ENCODE peak calls at places on chromosomes 11 and 22, in eight cellular contexts. Y, I, E, M, S, A, Z and W are unnamed samples.

GRCh38 chr11:6771926-6772898 is at the start of gene OR2AG2:
- DNase-seq in Y (no peak), I (no peak), E (no peak), M (no peak), S (no peak), A (no peak), Z (no peak), W (no peak)

GRCh38 chr11:115591380-115591779 is 87.2 kb upstream of the CADM1 start:
- DNase-seq in Y (no peak), I (no peak), E (no peak), M (no peak), S (no peak), A (no peak), Z (no peak), W (no peak)

GRCh38 chr11:128174465-128175101 is 412.8 kb downstream of the ETS1 start:
- DNase-seq in Y (peak), I (no peak), E (no peak), M (no peak), S (no peak), A (no peak), Z (peak), W (no peak)

GRCh38 chr11:46659908-46660307 is 40.5 kb downstream of the ARHGAP1 start:
- DNase-seq in Y (peak), I (no peak), E (no peak), M (no peak), S (no peak), A (no peak), Z (peak), W (no peak)

GRCh38 chr22:37619991-37620390 is 11.4 kb downstream of the GGA1 start:
- DNase-seq in Y (no peak), I (no peak), E (no peak), M (no peak), S (no peak), A (no peak), Z (no peak), W (no peak)

GRCh38 chr11:128692750-128693578 is 908 bp upstream of the FLI1 start:
- DNase-seq in Y (peak), I (no peak), E (peak), M (peak), S (peak), A (no peak), Z (peak), W (peak)

GRCh38 chr11:69422645-69423044 is 58.8 kb upstream of the LINC01488 start:
- DNase-seq in Y (no peak), I (no peak), E (no peak), M (no peak), S (no peak), A (no peak), Z (no peak), W (no peak)

GRCh38 chr11:117717485-117718314 is 79.3 kb downstream of the DSCAML1 start:
- DNase-seq in Y (no peak), I (peak), E (peak), M (peak), S (peak), A (no peak), Z (no peak), W (no peak)

GRCh38 chr22:21961886-21962654 is 9.4 kb upstream of the PPM1F start:
- DNase-seq in Y (peak), I (no peak), E (no peak), M (no peak), S (no peak), A (no peak), Z (peak), W (no peak)

GRCh38 chr22:32996702-32997101 is 61.5 kb downstream of the SYN3 start:
- DNase-seq in Y (peak), I (no peak), E (peak), M (no peak), S (peak), A (no peak), Z (peak), W (no peak)

GRCh38 chr22:32237905-32238304 is 17.2 kb downstream of the SLC5A4 start:
- DNase-seq in Y (no peak), I (no peak), E (no peak), M (no peak), S (no peak), A (no peak), Z (no peak), W (no peak)

GRCh38 chr22:34833982-34834510 is 231.9 kb upstream of the ISX start:
- DNase-seq in Y (no peak), I (no peak), E (no peak), M (no peak), S (no peak), A (no peak), Z (no peak), W (no peak)

GRCh38 chr22:26986051-26986881 is 328.9 kb downstream of the MIAT start:
- DNase-seq in Y (no peak), I (no peak), E (no peak), M (no peak), S (no peak), A (no peak), Z (no peak), W (no peak)

GRCh38 chr22:50613291-50613981 is 12.8 kb downstream of the MAPK8IP2 start:
- DNase-seq in Y (peak), I (no peak), E (peak), M (no peak), S (peak), A (no peak), Z (peak), W (no peak)

GRCh38 chr11:60069471-60069870 is 13.0 kb downstream of the MS4A3 start:
- DNase-seq in Y (no peak), I (no peak), E (no peak), M (no peak), S (no peak), A (no peak), Z (no peak), W (no peak)

GRCh38 chr11:128316541-128317206 is 270.7 kb downstream of the ETS1 start:
- DNase-seq in Y (no peak), I (no peak), E (no peak), M (no peak), S (no peak), A (no peak), Z (no peak), W (no peak)

GRCh38 chr22:45341503-45341902 is 31.8 kb downstream of the FAM118A start:
- DNase-seq in Y (no peak), I (no peak), E (peak), M (no peak), S (no peak), A (no peak), Z (no peak), W (no peak)

GRCh38 chr11:97847730-97848129 is 1173.0 kb upstream of the CNTN5 start:
- DNase-seq in Y (no peak), I (no peak), E (no peak), M (no peak), S (no peak), A (no peak), Z (no peak), W (no peak)

GRCh38 chr11:16925495-16926065 is 88.6 kb downstream of the PLEKHA7 start:
- DNase-seq in Y (peak), I (no peak), E (peak), M (peak), S (peak), A (peak), Z (no peak), W (no peak)

GRCh38 chr22:18057568-18058209 is 20.1 kb upstream of the PEX26 start:
- DNase-seq in Y (peak), I (peak), E (peak), M (no peak), S (no peak), A (no peak), Z (peak), W (peak)

GRCh38 chr11:19013181-19013857 is 47.2 kb downstream of the MRGPRX2 start:
- DNase-seq in Y (no peak), I (no peak), E (no peak), M (no peak), S (no peak), A (no peak), Z (no peak), W (no peak)
- TF ChIP-seq CTCF in Y (no peak), I (no peak), E (no peak), M (no peak), S (no peak), A (no peak), Z (no peak), W (no peak)

GRCh38 chr11:27997344-27997743 is 110.6 kb downstream of the KIF18A start:
- DNase-seq in Y (no peak), I (no peak), E (no peak), M (no peak), S (no peak), A (no peak), Z (no peak), W (no peak)

GRCh38 chr11:28003615-28004014 is 104.3 kb downstream of the KIF18A start:
- DNase-seq in Y (no peak), I (no peak), E (no peak), M (no peak), S (no peak), A (no peak), Z (no peak), W (no peak)

GRCh38 chr11:27995082-27995481 is 112.9 kb downstream of the KIF18A start:
- DNase-seq in Y (peak), I (no peak), E (no peak), M (no peak), S (no peak), A (no peak), Z (peak), W (no peak)

DNA sequence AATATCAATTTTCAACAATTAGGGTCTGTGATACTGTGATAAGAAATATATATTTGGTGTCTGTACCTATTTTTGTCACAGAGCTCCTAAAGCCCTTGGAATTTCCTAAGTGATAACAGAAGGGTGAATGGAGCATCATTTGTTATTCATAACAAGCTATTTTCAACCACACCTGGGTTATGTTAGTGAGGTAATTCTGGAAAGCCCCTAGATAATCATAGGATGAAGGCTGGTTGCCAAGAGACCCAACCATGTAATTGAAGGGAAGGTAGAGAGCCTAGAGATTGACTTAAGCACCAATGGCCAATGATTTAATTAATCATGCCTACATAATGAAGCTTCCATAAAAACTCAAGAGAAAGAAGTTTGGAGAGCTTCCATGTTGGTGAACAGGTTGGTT is 109.4 kb downstream of the KIF18A start:
- DNase-seq in Y (no peak), I (no peak), E (no peak), M (no peak), S (no peak), A (no peak), Z (no peak), W (no peak)
- TF ChIP-seq CTCF in Y (no peak), I (no peak), E (no peak), M (no peak), S (no peak), A (no peak), Z (no peak), W (no peak)

GRCh38 chr22:43827926-43828710 is 16.0 kb upstream of the EFCAB6 start:
- DNase-seq in Y (no peak), I (peak), E (no peak), M (no peak), S (no peak), A (no peak), Z (no peak), W (peak)
- TF ChIP-seq CTCF in Y (no peak), I (no peak), E (no peak), M (no peak), S (no peak), A (no peak), Z (no peak), W (no peak)

DNA sequence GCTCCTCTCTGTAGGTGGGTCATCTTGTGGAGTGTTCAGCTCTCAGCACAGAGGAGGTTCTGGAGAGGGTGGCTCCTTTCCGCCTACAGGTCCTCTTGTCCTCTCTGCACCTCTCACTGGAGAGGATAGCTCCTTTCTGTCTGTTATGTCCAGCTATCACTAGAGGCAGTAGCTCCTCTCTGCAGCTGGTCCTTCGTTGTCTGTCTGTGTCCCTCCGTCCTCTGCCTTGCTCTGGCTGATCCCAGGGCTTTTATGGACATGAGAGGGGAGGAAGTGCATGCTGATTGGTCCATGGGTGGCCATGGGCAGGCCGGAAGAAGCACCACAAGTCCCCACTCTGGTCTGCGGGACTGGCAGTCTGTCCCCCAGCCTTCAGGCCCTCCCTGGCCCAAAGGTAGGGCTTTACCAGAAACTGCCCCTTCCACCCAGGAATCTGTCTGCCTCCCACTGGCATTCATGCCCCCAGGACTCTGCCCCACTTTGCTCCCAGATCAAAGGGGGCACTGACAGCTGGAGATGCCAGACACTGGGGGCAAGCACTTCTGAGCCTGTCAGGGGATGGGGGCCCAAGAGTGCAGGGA is 38.6 kb upstream of the CALCB start:
- DNase-seq in Y (no peak), I (no peak), E (no peak), M (no peak), S (no peak), A (no peak), Z (no peak), W (no peak)
- TF ChIP-seq CTCF in Y (no peak), I (no peak), E (no peak), M (no peak), S (no peak), A (no peak), Z (no peak), W (no peak)

GRCh38 chr22:19258371-19258770 is 33.1 kb downstream of the CLTCL1 start:
- DNase-seq in Y (no peak), I (no peak), E (no peak), M (no peak), S (no peak), A (no peak), Z (no peak), W (no peak)
- TF ChIP-seq CTCF in Y (no peak), I (no peak), E (no peak), M (no peak), S (no peak), A (no peak), Z (no peak), W (no peak)

GRCh38 chr22:24106385-24107381 is 74.6 kb upstream of the SUSD2 start:
- DNase-seq in Y (no peak), I (no peak), E (peak), M (no peak), S (peak), A (no peak), Z (peak), W (peak)

GRCh38 chr22:24105661-24106060 is 75.6 kb upstream of the SUSD2 start:
- DNase-seq in Y (no peak), I (no peak), E (no peak), M (no peak), S (peak), A (no peak), Z (no peak), W (no peak)

GRCh38 chr22:24108073-24108472 is 73.2 kb upstream of the SUSD2 start:
- DNase-seq in Y (no peak), I (no peak), E (no peak), M (no peak), S (no peak), A (no peak), Z (no peak), W (no peak)

GRCh38 chr22:24109649-24110048 is 71.6 kb upstream of the SUSD2 start:
- DNase-seq in Y (no peak), I (no peak), E (no peak), M (no peak), S (no peak), A (no peak), Z (no peak), W (no peak)

GRCh38 chr22:24107668-24108067 is 73.6 kb upstream of the SUSD2 start:
- DNase-seq in Y (peak), I (peak), E (peak), M (no peak), S (peak), A (no peak), Z (peak), W (no peak)
- TF ChIP-seq CTCF in Y (peak), I (no peak), E (peak), M (no peak), S (no peak), A (no peak), Z (peak), W (no peak)

DNA sequence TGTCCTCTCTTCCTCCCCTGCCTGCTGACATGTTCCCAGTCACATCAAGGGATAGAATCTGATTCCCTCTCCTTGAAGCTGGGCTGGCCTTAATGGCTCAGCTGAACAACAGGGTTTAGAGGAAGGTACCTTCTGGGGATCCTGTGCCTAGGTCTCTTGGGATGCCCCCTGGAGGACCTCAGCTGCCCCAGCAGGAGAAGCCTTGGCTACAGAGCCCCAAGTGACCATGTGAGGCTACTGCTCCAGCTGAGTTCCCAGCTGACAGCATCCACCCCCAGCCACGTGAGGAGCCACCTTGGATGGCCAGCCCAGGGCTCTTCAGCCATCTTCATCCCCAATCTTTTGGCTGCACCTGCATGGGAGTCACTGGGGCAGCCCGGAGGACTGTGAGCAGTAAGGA is 1499.3 kb downstream of the TBC1D22A start:
- DNase-seq in Y (no peak), I (no peak), E (no peak), M (no peak), S (no peak), A (no peak), Z (no peak), W (no peak)
- TF ChIP-seq CTCF in Y (no peak), I (no peak), E (no peak), M (no peak), S (no peak), A (no peak), Z (no peak), W (no peak)